ENCODE peak calls at places on chromosomes 2 and 18, in five cellular contexts. S is stomach, T is A549, Y is uterus, J is Peyer's patch. U is an unnamed sample. For H3K4me1, the result is how much of the 10 kb centered on the place peaks cover.

GRCh38 chr2:128777091-128778045 is 458.7 kb upstream of the HS6ST1 start:
- DNase-seq in J (no peak), Y (no peak), S (peak), T (no peak), U (no peak)

GRCh38 chr18:45221363-45221762 is 393.9 kb upstream of the SLC14A2 start:
- DNase-seq in J (no peak), T (no peak), Y (no peak), S (no peak), U (no peak)

GRCh38 chr18:57230861-57231260 is 84.0 kb downstream of the BOD1L2 start:
- DNase-seq in J (no peak), S (no peak), T (no peak), Y (no peak), U (no peak)

GRCh38 chr18:21270453-21270852 is 28.4 kb downstream of the GREB1L start:
- DNase-seq in J (no peak), Y (no peak), S (no peak), T (peak), U (no peak)

GRCh38 chr2:241739651-241740050 is 5.2 kb downstream of the D2HGDH start:
- DNase-seq in T (no peak), J (no peak), Y (no peak), S (no peak), U (no peak)

GRCh38 chr2:48414980-48415764 is 114.8 kb upstream of the STON1 start:
- DNase-seq in S (no peak), T (no peak), Y (no peak), J (peak), U (no peak)

GRCh38 chr2:157150747-157151146 is 106.8 kb upstream of the GALNT5 start:
- DNase-seq in Y (no peak), T (peak), J (no peak), S (no peak), U (no peak)

GRCh38 chr2:67812682-67813081 is 250.1 kb downstream of the C1D start:
- DNase-seq in J (no peak), T (no peak), Y (no peak), S (no peak), U (no peak)

GRCh38 chr2:191304939-191305875 is 60.0 kb downstream of the MYO1B start:
- DNase-seq in Y (peak), J (peak), S (no peak), T (no peak), U (peak)

GRCh38 chr2:176769021-176769420 is 443.6 kb upstream of the HNRNPA3 start:
- DNase-seq in J (no peak), S (no peak), T (no peak), Y (no peak), U (no peak)

GRCh38 chr2:238164906-238165287 is 6.1 kb downstream of the ERFE start:
- DNase-seq in S (peak), Y (no peak), T (no peak), J (no peak), U (no peak)

GRCh38 chr18:14914771-14915170 is 166.8 kb downstream of the ANKRD30B start:
- DNase-seq in S (no peak), Y (no peak), J (no peak), T (no peak), U (no peak)

GRCh38 chr18:36176739-36177138 is 10.6 kb upstream of the MOCOS start:
- DNase-seq in J (no peak), Y (no peak), S (no peak), T (no peak), U (no peak)

GRCh38 chr2:105782123-105782522 is 37.4 kb downstream of the NCK2 start:
- DNase-seq in J (no peak), T (no peak), Y (no peak), S (no peak), U (no peak)
- TF ChIP-seq CTCF in J (no peak), T (no peak), Y (no peak), S (no peak), U (peak)

GRCh38 chr2:224925822-224926124 is 116.5 kb downstream of the DOCK10 start:
- DNase-seq in Y (no peak), J (no peak), T (no peak), S (no peak), U (no peak)
- H3K4me1 ChIP-seq in Y (under half), J (half or more), T (under half), S (under half), U (under half)

GRCh38 chr2:71609958-71610357 is 156.6 kb downstream of the DYSF start:
- DNase-seq in Y (no peak), T (peak), J (no peak), S (no peak), U (no peak)

GRCh38 chr2:71609441-71609840 is 156.1 kb downstream of the DYSF start:
- DNase-seq in J (peak), T (no peak), Y (no peak), S (no peak), U (no peak)

GRCh38 chr2:71608034-71608433 is 154.7 kb downstream of the DYSF start:
- DNase-seq in S (peak), Y (no peak), J (no peak), T (no peak), U (no peak)

GRCh38 chr2:71608441-71608840 is 155.1 kb downstream of the DYSF start:
- DNase-seq in Y (peak), T (no peak), J (peak), S (no peak), U (no peak)

GRCh38 chr2:71609029-71609428 is 155.7 kb downstream of the DYSF start:
- DNase-seq in T (no peak), S (no peak), Y (peak), J (peak), U (peak)
- TF ChIP-seq POLR2A in T (no peak), S (no peak), Y (no peak), J (no peak), U (no peak)

GRCh38 chr18:47754311-47755101 is 176.0 kb downstream of the SMAD2 start:
- DNase-seq in T (peak), S (peak), J (peak), Y (no peak), U (peak)

GRCh38 chr18:47752796-47753645 is 177.4 kb downstream of the SMAD2 start:
- DNase-seq in J (no peak), T (no peak), Y (no peak), S (no peak), U (peak)

GRCh38 chr18:47756364-47757016 is 174.0 kb downstream of the SMAD2 start:
- DNase-seq in J (peak), T (peak), S (peak), Y (no peak), U (peak)

GRCh38 chr18:47755102-47755456 is 175.4 kb downstream of the SMAD2 start:
- DNase-seq in S (no peak), T (no peak), Y (no peak), J (no peak), U (peak)

GRCh38 chr18:47758000-47758399 is 172.5 kb downstream of the SMAD2 start:
- DNase-seq in J (no peak), T (no peak), S (no peak), Y (no peak), U (no peak)
- TF ChIP-seq CTCF in J (no peak), T (no peak), S (no peak), Y (no peak), U (no peak)

U was measured in esophagus muscularis mucosa.